ENCODE peak calls at places on chromosomes 1 and 21, in eight cellular contexts. R is left lobe of liver; W is stimulated activated CD8-positive, alpha-beta memory T cell treated with anti-CD3 and anti-CD28 coated beads, Interleukin-4, amount 100 ng/mL, for 24 hours; B is CD4-positive, alpha-beta T cell; M is cardiac fibroblast; D is lung; F is fibroblast of pulmonary artery; J is neuronal stem cell. K is an unnamed sample.

GRCh38 chr1:247337250-247337746 is 5.6 kb upstream of the ZNF496 start:
- DNase-seq in J (no peak), D (no peak), W (no peak), F (peak), B (no peak), M (peak), R (no peak), K (no peak)

GRCh38 chr1:109089242-109090015 is 1.1 kb upstream of the TMEM167B start:
- DNase-seq in B (no peak), D (peak), R (peak), J (no peak), M (peak), W (peak), F (peak), K (no peak)

GRCh38 chr1:228765543-228765942 is 30.3 kb downstream of the RHOU start:
- DNase-seq in F (no peak), W (peak), M (no peak), R (no peak), B (no peak), J (no peak), D (no peak), K (no peak)

GRCh38 chr21:44438531-44439210 is 16.6 kb upstream of the LRRC3 start:
- DNase-seq in F (no peak), B (no peak), J (no peak), M (no peak), R (peak), D (no peak), W (no peak), K (no peak)

GRCh38 chr1:147201276-147201675 is 23.9 kb downstream of the FMO5 start:
- DNase-seq in R (no peak), M (no peak), J (no peak), D (no peak), W (no peak), B (no peak), F (no peak), K (no peak)

GRCh38 chr1:50421768-50422674 is 1.2 kb downstream of the DMRTA2 start:
- DNase-seq in D (no peak), B (no peak), F (no peak), W (no peak), R (no peak), J (no peak), M (no peak), K (no peak)

GRCh38 chr1:116377564-116378529 is 4.8 kb downstream of the ATP1A1 start:
- DNase-seq in B (peak), R (peak), F (peak), J (no peak), D (peak), W (no peak), M (peak), K (no peak)

GRCh38 chr1:72435025-72435424 is 152.7 kb upstream of the NEGR1 start:
- DNase-seq in F (peak), D (no peak), B (no peak), M (peak), W (no peak), R (no peak), J (no peak), K (no peak)

GRCh38 chr1:23100074-23100748 is 68.4 kb downstream of the LUZP1 start:
- DNase-seq in B (no peak), F (peak), W (no peak), J (peak), M (peak), D (no peak), R (no peak), K (no peak)

GRCh38 chr21:41726970-41727783 is 39.7 kb downstream of the RIPK4 start:
- DNase-seq in D (no peak), R (no peak), M (peak), W (no peak), J (no peak), F (peak), B (no peak), K (no peak)

GRCh38 chr1:35726814-35727433 is 8.2 kb upstream of the C1orf216 start:
- DNase-seq in B (peak), D (peak), W (peak), M (peak), R (peak), J (no peak), F (peak), K (peak)

GRCh38 chr1:151638074-151638775 is 26.4 kb downstream of the SNX27 start:
- DNase-seq in M (no peak), F (no peak), W (no peak), B (no peak), R (no peak), D (no peak), J (no peak), K (no peak)

GRCh38 chr1:155309423-155310021 is 856 bp downstream of the FDPS start:
- DNase-seq in M (peak), F (no peak), D (peak), J (no peak), R (peak), B (no peak), W (no peak), K (no peak)

GRCh38 chr1:97379387-97380075 is 541.3 kb downstream of the DPYD start:
- DNase-seq in J (no peak), B (no peak), F (peak), M (peak), R (no peak), W (no peak), D (no peak), K (no peak)

GRCh38 chr1:164716992-164717703 is 158.2 kb downstream of the PBX1 start:
- DNase-seq in W (no peak), M (peak), J (no peak), F (peak), B (no peak), R (no peak), D (no peak), K (no peak)

GRCh38 chr21:18970941-18971340 is 567.4 kb upstream of the TMPRSS15 start:
- DNase-seq in D (no peak), W (no peak), R (no peak), M (no peak), B (no peak), F (no peak), J (no peak), K (no peak)

GRCh38 chr1:62725255-62725654 is 37.1 kb upstream of the DOCK7 start:
- DNase-seq in M (peak), D (no peak), B (no peak), W (no peak), F (peak), J (no peak), R (no peak), K (no peak)

GRCh38 chr1:22321917-22322316 is 129.7 kb upstream of the ZBTB40 start:
- DNase-seq in R (peak), D (no peak), W (no peak), B (no peak), M (no peak), J (no peak), F (no peak), K (peak)

GRCh38 chr1:167135281-167135840 is 41.5 kb downstream of the STYXL2 start:
- DNase-seq in F (no peak), B (no peak), W (no peak), R (no peak), D (no peak), M (no peak), J (no peak), K (no peak)

GRCh38 chr1:159239551-159240220 is 35.0 kb downstream of the ACKR1 start:
- DNase-seq in R (no peak), B (no peak), D (no peak), W (no peak), M (no peak), J (no peak), F (no peak), K (no peak)

GRCh38 chr1:52723260-52723659 is 3.0 kb upstream of the ZYG11B start:
- DNase-seq in M (no peak), D (no peak), B (no peak), R (no peak), F (no peak), W (no peak), J (no peak), K (no peak)

GRCh38 chr1:73736125-73736524 is 461.9 kb downstream of the LRRIQ3 start:
- DNase-seq in M (no peak), R (no peak), F (no peak), W (no peak), D (no peak), B (no peak), J (no peak), K (no peak)

GRCh38 chr1:229199892-229200291 is 71.0 kb upstream of the RAB4A start:
- DNase-seq in D (no peak), J (no peak), R (no peak), W (no peak), F (no peak), B (no peak), M (no peak), K (no peak)

GRCh38 chr1:228161381-228161780 is 4.2 kb upstream of the IBA57 start:
- DNase-seq in J (no peak), W (no peak), F (no peak), B (no peak), M (no peak), D (no peak), R (no peak), K (no peak)

GRCh38 chr21:15768853-15769252 is 39.1 kb downstream of the USP25 start:
- DNase-seq in B (no peak), J (no peak), D (no peak), M (no peak), F (no peak), R (no peak), W (no peak), K (no peak)